ENCODE peak calls at places on chromosomes 4 and X, in four cellular contexts. H is lower leg skin, D is GM12865, M is GM06990. K is an unnamed sample.

GRCh38 chr4:68494688-68495087 is 47.4 kb downstream of the TMPRSS11E start:
- DNase-seq in H (no peak), D (peak; percentile 18), M (no peak), K (no peak)

GRCh38 chrX:19857131-19857530 is 30.3 kb downstream of the SH3KBP1 start:
- DNase-seq in H (no peak), D (no peak), M (no peak), K (no peak)

GRCh38 chr4:33071552-33071951 is 2351.4 kb downstream of the PCDH7 start:
- DNase-seq in H (no peak), D (no peak), M (no peak), K (no peak)

GRCh38 chr4:7515390-7515902 is 80.7 kb upstream of the PSAPL1 start:
- DNase-seq in H (no peak), D (no peak), M (no peak), K (no peak)

GRCh38 chr4:94358101-94358500 is 15.5 kb upstream of the HPGDS start:
- DNase-seq in H (no peak), D (no peak), M (no peak), K (no peak)

GRCh38 chr4:155954118-155954503 is 445 bp upstream of the CTSO start:
- DNase-seq in H (no peak), D (no peak), M (no peak), K (no peak)

GRCh38 chrX:139077303-139078131 is 366.0 kb upstream of the FGF13 start:
- DNase-seq in H (no peak), D (no peak), M (no peak), K (no peak)

GRCh38 chr4:1463927-1464540 is 57.8 kb upstream of the NKX1-1 start:
- DNase-seq in H (peak; percentile 63), D (no peak), M (no peak), K (no peak)

GRCh38 chrX:23900220-23900797 is 7.4 kb downstream of the APOO start:
- DNase-seq in H (no peak), D (no peak), M (no peak), K (no peak)

GRCh38 chrX:24487576-24487975 is 22.5 kb downstream of the PDK3 start:
- DNase-seq in H (no peak), D (no peak), M (no peak), K (no peak)

GRCh38 chr4:33063238-33063637 is 2343.1 kb downstream of the PCDH7 start:
- DNase-seq in H (no peak), D (no peak), M (no peak), K (no peak)

GRCh38 chrX:78514852-78515251 is 144.3 kb downstream of the RTL3 start:
- DNase-seq in H (no peak), D (peak; percentile 9), M (no peak), K (no peak)

GRCh38 chr4:1792832-1793495 is at the start of gene FGFR3:
- DNase-seq in H (no peak), D (peak; percentile 22), M (peak; percentile 35), K (no peak)

GRCh38 chr4:3300198-3300671 is 7.4 kb downstream of the RGS12 start:
- DNase-seq in H (peak; percentile 64), D (no peak), M (no peak), K (no peak)

GRCh38 chr4:118994030-118994429 is 105.4 kb downstream of the SYNPO2 start:
- DNase-seq in H (no peak), D (no peak), M (no peak), K (no peak)

GRCh38 chr4:2948895-2949781 is 14.1 kb downstream of the NOP14 start:
- DNase-seq in H (no peak), D (peak; percentile 38), M (no peak), K (no peak)

GRCh38 chr4:704971-705277 is 708 bp upstream of the PCGF3 start:
- DNase-seq in H (no peak), D (no peak), M (no peak), K (no peak)

GRCh38 chr4:172709376-172709775 is 459.2 kb upstream of the GALNT7 start:
- DNase-seq in H (no peak), D (no peak), M (no peak), K (no peak)

GRCh38 chrX:115065304-115065703 is 47.9 kb upstream of the IL13RA2 start:
- DNase-seq in H (no peak), D (no peak), M (no peak), K (no peak)

GRCh38 chrX:25015486-25016360 is at the start of gene ARX:
- DNase-seq in H (no peak), D (peak; percentile 46), M (peak; percentile 37), K (no peak)

GRCh38 chrX:16931855-16932254 is 14.6 kb upstream of the REPS2 start:
- DNase-seq in H (no peak), D (no peak), M (no peak), K (no peak)

GRCh38 chr4:20319785-20320184 is 68.1 kb downstream of the SLIT2 start:
- DNase-seq in H (no peak), D (no peak), M (no peak), K (no peak)

GRCh38 chr4:35125995-35126712 is 1118.2 kb downstream of the ARAP2 start:
- DNase-seq in H (no peak), D (no peak), M (no peak), K (no peak)

GRCh38 chr4:171650543-171650942 is 162.7 kb upstream of the GALNTL6 start:
- DNase-seq in H (no peak), D (peak; percentile 55), M (no peak), K (no peak)
- TF ChIP-seq CTCF in H (no peak), D (peak; percentile 26), M (peak; percentile 41), K (no peak)

DNA sequence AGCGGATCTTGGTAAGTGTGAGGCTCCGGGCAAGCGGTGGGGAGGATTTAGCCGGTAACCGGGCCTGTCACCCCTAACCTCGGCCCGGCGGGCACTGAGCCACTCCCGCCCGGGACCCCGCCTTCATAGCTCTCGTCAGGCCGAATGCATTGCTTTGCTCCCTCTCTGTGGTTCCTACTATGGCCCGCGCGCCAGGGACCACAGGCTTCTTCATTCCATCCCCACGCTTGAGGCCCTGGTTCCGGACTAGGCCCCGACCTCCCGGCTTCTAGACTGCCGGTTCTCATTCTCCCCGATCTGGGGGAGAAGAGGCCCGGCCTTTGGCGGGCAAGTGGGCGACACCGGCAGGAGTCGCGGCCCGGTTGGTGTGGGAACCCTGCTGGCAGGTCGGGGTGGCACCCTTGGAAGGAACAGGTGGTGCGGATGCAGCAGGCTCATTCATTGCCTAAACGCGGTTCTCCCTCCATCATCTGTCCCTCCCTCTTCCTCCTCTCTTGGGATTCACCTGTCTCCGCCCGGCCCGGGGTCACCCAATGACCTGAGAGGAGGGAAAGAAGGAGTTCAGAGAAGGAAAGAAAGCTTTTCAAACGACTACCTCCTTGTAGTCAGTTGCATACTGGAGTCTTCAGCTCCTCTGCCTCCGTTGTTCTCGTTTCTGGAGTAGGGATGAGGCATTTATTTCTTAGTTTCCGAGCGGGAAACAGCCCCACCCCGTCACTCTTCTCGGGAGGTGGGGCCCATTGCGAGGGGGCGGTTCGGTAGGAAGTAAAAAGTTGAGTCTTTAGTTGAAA is at the start of gene NDUFC1:
- DNase-seq in H (peak; percentile 91), D (peak; percentile 73), M (peak; percentile 77), K (peak; percentile 82)
- TF ChIP-seq CTCF in H (no peak), D (peak; percentile 21), M (peak; percentile 31), K (peak; percentile 72)

GRCh38 chr4:189974056-189974455 is 33.4 kb downstream of the FRG1 start:
- DNase-seq in H (no peak), D (no peak), M (no peak), K (no peak)
- TF ChIP-seq CTCF in H (no peak), D (peak; percentile 11), M (peak; percentile 36), K (peak; percentile 10)

GRCh38 chr4:127484101-127484500 is 148.7 kb upstream of the INTU start:
- DNase-seq in H (no peak), D (no peak), M (no peak), K (no peak)

GRCh38 chr4:127482049-127482448 is 150.7 kb upstream of the INTU start:
- DNase-seq in H (no peak), D (no peak), M (no peak), K (no peak)

GRCh38 chr4:127479031-127479622 is 153.6 kb upstream of the INTU start:
- DNase-seq in H (no peak), D (peak; percentile 35), M (no peak), K (no peak)
- TF ChIP-seq CTCF in H (no peak), D (peak; percentile 33), M (peak; percentile 60), K (peak; percentile 35)

DNA sequence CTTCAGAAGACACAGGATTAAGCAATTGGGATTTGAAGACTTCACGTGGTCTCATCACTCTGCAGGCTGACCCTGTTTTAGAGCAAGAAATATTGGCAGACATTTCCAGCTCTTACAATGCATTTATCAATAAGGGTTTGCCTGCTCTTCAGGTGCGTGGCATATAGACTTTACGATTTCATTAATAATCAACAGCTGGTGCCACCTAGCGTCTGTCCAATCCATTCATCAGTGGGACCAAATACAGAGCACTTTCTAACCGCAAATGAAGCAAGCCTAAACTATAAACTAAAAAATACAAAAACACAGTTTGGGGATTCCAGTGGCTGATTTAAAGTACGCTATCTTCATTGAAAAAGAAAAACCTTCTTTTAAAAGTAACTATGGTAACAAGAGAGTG is 125.4 kb upstream of the DMD start:
- DNase-seq in H (no peak), D (peak; percentile 0), M (no peak), K (no peak)
- TF ChIP-seq CTCF in H (no peak), D (no peak), M (peak; percentile 26), K (no peak)

K was measured in B cell.